ENCODE peak calls at places on chromosomes 12 and 14, in nine cellular contexts. One of them, this sample, is unnamed. For H3K4me1, the result is how much of the 10 kb centered on the place peaks cover.

GRCh38 chr12:14928946-14929345 is 9.4 kb downstream of the ERP27 start:
- DNase-seq in right cardiac atrium: no peak
- DNase-seq in pancreas: no peak
- DNase-seq in cardiac muscle cell: no peak
- DNase-seq in left ventricle myocardium inferior: no peak
- DNase-seq in upper lobe of right lung: no peak
- DNase-seq in CD8-positive, alpha-beta T cell: no peak
- DNase-seq in naive thymus-derived CD4-positive, alpha-beta T cell: no peak
- DNase-seq in mesenchymal stem cell: no peak
- DNase-seq in this sample: no peak

GRCh38 chr12:2286461-2287131 is 233.8 kb downstream of the CACNA1C start:
- DNase-seq in naive thymus-derived CD4-positive, alpha-beta T cell: no peak
- DNase-seq in right cardiac atrium: peak
- DNase-seq in mesenchymal stem cell: peak
- DNase-seq in left ventricle myocardium inferior: no peak
- DNase-seq in CD8-positive, alpha-beta T cell: no peak
- DNase-seq in pancreas: no peak
- DNase-seq in upper lobe of right lung: peak
- DNase-seq in cardiac muscle cell: no peak
- DNase-seq in this sample: no peak

GRCh38 chr12:3752741-3753486 is at the start of gene CRACR2A:
- DNase-seq in right cardiac atrium: peak
- DNase-seq in left ventricle myocardium inferior: peak
- DNase-seq in upper lobe of right lung: peak
- DNase-seq in cardiac muscle cell: peak
- DNase-seq in CD8-positive, alpha-beta T cell: peak
- DNase-seq in mesenchymal stem cell: peak
- DNase-seq in naive thymus-derived CD4-positive, alpha-beta T cell: peak
- DNase-seq in pancreas: peak
- DNase-seq in this sample: no peak

GRCh38 chr12:118055144-118055557 is 5.8 kb downstream of the WSB2 start:
- DNase-seq in pancreas: no peak
- DNase-seq in mesenchymal stem cell: peak
- DNase-seq in cardiac muscle cell: peak
- DNase-seq in CD8-positive, alpha-beta T cell: peak
- DNase-seq in right cardiac atrium: peak
- DNase-seq in upper lobe of right lung: no peak
- DNase-seq in left ventricle myocardium inferior: no peak
- DNase-seq in naive thymus-derived CD4-positive, alpha-beta T cell: peak
- DNase-seq in this sample: peak

GRCh38 chr12:111430418-111431353 is 25.0 kb downstream of the SH2B3 start:
- DNase-seq in naive thymus-derived CD4-positive, alpha-beta T cell: peak
- DNase-seq in cardiac muscle cell: no peak
- DNase-seq in pancreas: no peak
- DNase-seq in right cardiac atrium: peak
- DNase-seq in mesenchymal stem cell: peak
- DNase-seq in left ventricle myocardium inferior: no peak
- DNase-seq in CD8-positive, alpha-beta T cell: no peak
- DNase-seq in upper lobe of right lung: no peak
- DNase-seq in this sample: no peak

GRCh38 chr12:124993568-124994434 is at the start of gene BRI3BP:
- DNase-seq in cardiac muscle cell: peak
- DNase-seq in pancreas: peak
- DNase-seq in upper lobe of right lung: peak
- DNase-seq in mesenchymal stem cell: peak
- DNase-seq in right cardiac atrium: peak
- DNase-seq in left ventricle myocardium inferior: peak
- DNase-seq in CD8-positive, alpha-beta T cell: peak
- DNase-seq in naive thymus-derived CD4-positive, alpha-beta T cell: peak
- DNase-seq in this sample: no peak

GRCh38 chr14:88386395-88386794 is 938 bp downstream of the SPATA7 start:
- DNase-seq in right cardiac atrium: no peak
- DNase-seq in left ventricle myocardium inferior: no peak
- DNase-seq in CD8-positive, alpha-beta T cell: no peak
- DNase-seq in mesenchymal stem cell: no peak
- DNase-seq in cardiac muscle cell: no peak
- DNase-seq in naive thymus-derived CD4-positive, alpha-beta T cell: no peak
- DNase-seq in upper lobe of right lung: no peak
- DNase-seq in pancreas: no peak
- DNase-seq in this sample: no peak

GRCh38 chr14:67633451-67634154 is 13.9 kb downstream of the ARG2 start:
- DNase-seq in CD8-positive, alpha-beta T cell: no peak
- DNase-seq in cardiac muscle cell: no peak
- DNase-seq in mesenchymal stem cell: no peak
- DNase-seq in upper lobe of right lung: no peak
- DNase-seq in left ventricle myocardium inferior: no peak
- DNase-seq in right cardiac atrium: no peak
- DNase-seq in naive thymus-derived CD4-positive, alpha-beta T cell: no peak
- DNase-seq in pancreas: no peak
- DNase-seq in this sample: no peak

GRCh38 chr12:62604856-62605255 is 138.2 kb downstream of the MON2 start:
- DNase-seq in cardiac muscle cell: no peak
- DNase-seq in mesenchymal stem cell: peak
- DNase-seq in naive thymus-derived CD4-positive, alpha-beta T cell: no peak
- DNase-seq in left ventricle myocardium inferior: no peak
- DNase-seq in upper lobe of right lung: no peak
- DNase-seq in right cardiac atrium: no peak
- DNase-seq in pancreas: no peak
- DNase-seq in CD8-positive, alpha-beta T cell: no peak
- DNase-seq in this sample: no peak

GRCh38 chr14:30751646-30752416 is 122.5 kb upstream of the COCH start:
- DNase-seq in upper lobe of right lung: no peak
- DNase-seq in pancreas: no peak
- DNase-seq in cardiac muscle cell: no peak
- DNase-seq in right cardiac atrium: no peak
- DNase-seq in naive thymus-derived CD4-positive, alpha-beta T cell: no peak
- DNase-seq in CD8-positive, alpha-beta T cell: no peak
- DNase-seq in left ventricle myocardium inferior: no peak
- DNase-seq in mesenchymal stem cell: no peak
- DNase-seq in this sample: no peak

GRCh38 chr14:90616313-90616712 is 199.9 kb downstream of the TTC7B start:
- DNase-seq in right cardiac atrium: no peak
- DNase-seq in pancreas: no peak
- DNase-seq in cardiac muscle cell: no peak
- DNase-seq in mesenchymal stem cell: no peak
- DNase-seq in left ventricle myocardium inferior: no peak
- DNase-seq in CD8-positive, alpha-beta T cell: no peak
- DNase-seq in naive thymus-derived CD4-positive, alpha-beta T cell: no peak
- DNase-seq in upper lobe of right lung: no peak
- DNase-seq in this sample: no peak

GRCh38 chr14:54211562-54212308 is 185.1 kb upstream of the CDKN3 start:
- DNase-seq in left ventricle myocardium inferior: no peak
- DNase-seq in upper lobe of right lung: no peak
- DNase-seq in naive thymus-derived CD4-positive, alpha-beta T cell: no peak
- DNase-seq in cardiac muscle cell: no peak
- DNase-seq in pancreas: no peak
- DNase-seq in right cardiac atrium: no peak
- DNase-seq in mesenchymal stem cell: peak
- DNase-seq in CD8-positive, alpha-beta T cell: no peak
- DNase-seq in this sample: no peak

GRCh38 chr12:26555139-26555538 is 277.9 kb downstream of the ITPR2 start:
- DNase-seq in left ventricle myocardium inferior: no peak
- DNase-seq in upper lobe of right lung: no peak
- DNase-seq in CD8-positive, alpha-beta T cell: no peak
- DNase-seq in mesenchymal stem cell: peak
- DNase-seq in pancreas: no peak
- DNase-seq in right cardiac atrium: no peak
- DNase-seq in cardiac muscle cell: no peak
- DNase-seq in naive thymus-derived CD4-positive, alpha-beta T cell: no peak
- DNase-seq in this sample: no peak

GRCh38 chr12:50257226-50258166 is 25.8 kb downstream of the LIMA1 start:
- DNase-seq in naive thymus-derived CD4-positive, alpha-beta T cell: no peak
- DNase-seq in upper lobe of right lung: no peak
- DNase-seq in right cardiac atrium: no peak
- DNase-seq in cardiac muscle cell: peak
- DNase-seq in left ventricle myocardium inferior: no peak
- DNase-seq in pancreas: no peak
- DNase-seq in CD8-positive, alpha-beta T cell: no peak
- DNase-seq in mesenchymal stem cell: peak
- DNase-seq in this sample: no peak

DNA sequence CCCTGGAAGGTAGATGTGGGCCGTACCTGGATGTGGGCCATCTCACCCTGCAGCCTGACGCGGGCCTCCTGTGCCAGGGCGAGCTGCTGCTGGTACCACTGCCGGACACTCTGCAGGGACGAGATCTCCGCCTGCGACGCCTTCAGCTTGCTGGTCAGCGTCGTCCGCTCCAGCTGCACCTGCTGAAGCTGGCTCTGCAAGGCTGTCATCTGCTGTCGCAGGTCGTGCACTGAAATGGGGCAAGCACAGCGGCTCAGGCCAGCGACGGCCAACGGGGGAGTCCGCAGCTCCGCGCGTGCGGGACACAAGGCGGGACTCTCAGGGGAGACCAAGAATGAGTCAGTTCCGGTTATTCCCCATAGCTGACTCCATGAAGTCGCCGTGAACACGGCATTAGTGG is 26.9 kb downstream of the GOLGA3 start:
- DNase-seq in right cardiac atrium: peak
- DNase-seq in left ventricle myocardium inferior: no peak
- DNase-seq in mesenchymal stem cell: no peak
- DNase-seq in cardiac muscle cell: no peak
- DNase-seq in upper lobe of right lung: no peak
- DNase-seq in naive thymus-derived CD4-positive, alpha-beta T cell: no peak
- DNase-seq in CD8-positive, alpha-beta T cell: no peak
- DNase-seq in pancreas: no peak
- DNase-seq in this sample: no peak
- H3K27ac ChIP-seq in right cardiac atrium: no peak
- H3K27ac ChIP-seq in left ventricle myocardium inferior: no peak
- H3K27ac ChIP-seq in mesenchymal stem cell: no peak
- H3K27ac ChIP-seq in cardiac muscle cell: no peak
- H3K27ac ChIP-seq in upper lobe of right lung: no peak
- H3K27ac ChIP-seq in naive thymus-derived CD4-positive, alpha-beta T cell: no peak
- H3K27ac ChIP-seq in CD8-positive, alpha-beta T cell: no peak
- H3K27ac ChIP-seq in pancreas: no peak
- H3K27ac ChIP-seq in this sample: no peak

GRCh38 chr12:108712164-108712924 is 19.0 kb downstream of the CORO1C start:
- DNase-seq in upper lobe of right lung: no peak
- DNase-seq in CD8-positive, alpha-beta T cell: no peak
- DNase-seq in pancreas: no peak
- DNase-seq in naive thymus-derived CD4-positive, alpha-beta T cell: no peak
- DNase-seq in cardiac muscle cell: no peak
- DNase-seq in mesenchymal stem cell: no peak
- DNase-seq in right cardiac atrium: no peak
- DNase-seq in left ventricle myocardium inferior: no peak
- DNase-seq in this sample: no peak
- H3K4me1 ChIP-seq in upper lobe of right lung: under half
- H3K4me1 ChIP-seq in CD8-positive, alpha-beta T cell: under half
- H3K4me1 ChIP-seq in pancreas: under half
- H3K4me1 ChIP-seq in naive thymus-derived CD4-positive, alpha-beta T cell: under half
- H3K4me1 ChIP-seq in cardiac muscle cell: under half
- H3K4me1 ChIP-seq in mesenchymal stem cell: under half
- H3K4me1 ChIP-seq in right cardiac atrium: under half
- H3K4me1 ChIP-seq in left ventricle myocardium inferior: half or more
- H3K4me1 ChIP-seq in this sample: under half

GRCh38 chr14:77053046-77053841 is 24.7 kb upstream of the IRF2BPL start:
- DNase-seq in right cardiac atrium: peak
- DNase-seq in naive thymus-derived CD4-positive, alpha-beta T cell: peak
- DNase-seq in pancreas: peak
- DNase-seq in CD8-positive, alpha-beta T cell: peak
- DNase-seq in mesenchymal stem cell: peak
- DNase-seq in left ventricle myocardium inferior: peak
- DNase-seq in cardiac muscle cell: peak
- DNase-seq in upper lobe of right lung: peak
- DNase-seq in this sample: peak
- H3K27ac ChIP-seq in right cardiac atrium: peak
- H3K27ac ChIP-seq in naive thymus-derived CD4-positive, alpha-beta T cell: no peak
- H3K27ac ChIP-seq in pancreas: no peak
- H3K27ac ChIP-seq in CD8-positive, alpha-beta T cell: no peak
- H3K27ac ChIP-seq in mesenchymal stem cell: no peak
- H3K27ac ChIP-seq in left ventricle myocardium inferior: peak
- H3K27ac ChIP-seq in cardiac muscle cell: no peak
- H3K27ac ChIP-seq in upper lobe of right lung: peak
- H3K27ac ChIP-seq in this sample: no peak

GRCh38 chr12:96215933-96216273 is 21.7 kb downstream of the ELK3 start:
- DNase-seq in CD8-positive, alpha-beta T cell: no peak
- DNase-seq in upper lobe of right lung: no peak
- DNase-seq in right cardiac atrium: no peak
- DNase-seq in naive thymus-derived CD4-positive, alpha-beta T cell: no peak
- DNase-seq in mesenchymal stem cell: no peak
- DNase-seq in pancreas: no peak
- DNase-seq in left ventricle myocardium inferior: no peak
- DNase-seq in cardiac muscle cell: no peak
- DNase-seq in this sample: no peak
- H3K4me1 ChIP-seq in CD8-positive, alpha-beta T cell: under half
- H3K4me1 ChIP-seq in upper lobe of right lung: under half
- H3K4me1 ChIP-seq in right cardiac atrium: under half
- H3K4me1 ChIP-seq in naive thymus-derived CD4-positive, alpha-beta T cell: under half
- H3K4me1 ChIP-seq in mesenchymal stem cell: under half
- H3K4me1 ChIP-seq in pancreas: under half
- H3K4me1 ChIP-seq in left ventricle myocardium inferior: half or more
- H3K4me1 ChIP-seq in cardiac muscle cell: under half
- H3K4me1 ChIP-seq in this sample: under half